ENCODE peak calls at places on chromosome 13, in five cellular contexts. One of them, this sample, is unnamed.

GRCh38 chr13:60158321-60158801 is 5.4 kb downstream of the DIAPH3 start:
- DNase-seq in tibial nerve: no peak
- DNase-seq in aorta: no peak
- DNase-seq in neuronal stem cell: peak; percentile 53
- DNase-seq in mesendoderm: peak; percentile 92
- DNase-seq in this sample: no peak

GRCh38 chr13:79361299-79361698 is 44.8 kb downstream of the RBM26 start:
- DNase-seq in neuronal stem cell: no peak
- DNase-seq in aorta: no peak
- DNase-seq in mesendoderm: no peak
- DNase-seq in tibial nerve: no peak
- DNase-seq in this sample: no peak

GRCh38 chr13:66492479-66492878 is 737.7 kb downstream of the PCDH9 start:
- DNase-seq in neuronal stem cell: no peak
- DNase-seq in tibial nerve: no peak
- DNase-seq in mesendoderm: peak; percentile 69
- DNase-seq in aorta: no peak
- DNase-seq in this sample: no peak

GRCh38 chr13:51525567-51526165 is 58.6 kb upstream of the WDFY2 start:
- DNase-seq in tibial nerve: no peak
- DNase-seq in mesendoderm: peak; percentile 62
- DNase-seq in neuronal stem cell: no peak
- DNase-seq in aorta: no peak
- DNase-seq in this sample: no peak

GRCh38 chr13:37534181-37534580 is 64.4 kb downstream of the POSTN start:
- DNase-seq in mesendoderm: no peak
- DNase-seq in aorta: no peak
- DNase-seq in neuronal stem cell: no peak
- DNase-seq in tibial nerve: no peak
- DNase-seq in this sample: no peak

GRCh38 chr13:62360609-62361008 is 945.0 kb upstream of the PCDH20 start:
- DNase-seq in mesendoderm: no peak
- DNase-seq in aorta: no peak
- DNase-seq in neuronal stem cell: no peak
- DNase-seq in tibial nerve: no peak
- DNase-seq in this sample: no peak

GRCh38 chr13:62388515-62388914 is 972.9 kb upstream of the PCDH20 start:
- DNase-seq in tibial nerve: no peak
- DNase-seq in neuronal stem cell: no peak
- DNase-seq in mesendoderm: no peak
- DNase-seq in aorta: no peak
- DNase-seq in this sample: no peak

GRCh38 chr13:20703785-20704458 is 423 bp downstream of the IL17D start:
- DNase-seq in tibial nerve: no peak
- DNase-seq in mesendoderm: peak; percentile 84
- DNase-seq in aorta: peak; percentile 83
- DNase-seq in neuronal stem cell: peak; percentile 67
- DNase-seq in this sample: no peak

GRCh38 chr13:30725331-30726085 is 9.8 kb upstream of the ALOX5AP start:
- DNase-seq in mesendoderm: no peak
- DNase-seq in aorta: no peak
- DNase-seq in tibial nerve: no peak
- DNase-seq in neuronal stem cell: no peak
- DNase-seq in this sample: no peak

GRCh38 chr13:97653741-97654140 is 219.8 kb downstream of the RAP2A start:
- DNase-seq in tibial nerve: no peak
- DNase-seq in aorta: no peak
- DNase-seq in neuronal stem cell: no peak
- DNase-seq in mesendoderm: no peak
- DNase-seq in this sample: no peak

GRCh38 chr13:36214163-36214921 is at the start of gene SOHLH2:
- DNase-seq in tibial nerve: no peak
- DNase-seq in mesendoderm: no peak
- DNase-seq in aorta: no peak
- DNase-seq in neuronal stem cell: no peak
- DNase-seq in this sample: no peak

GRCh38 chr13:76994281-76994680 is 2.4 kb downstream of the CLN5 start:
- DNase-seq in neuronal stem cell: no peak
- DNase-seq in aorta: no peak
- DNase-seq in mesendoderm: no peak
- DNase-seq in tibial nerve: no peak
- DNase-seq in this sample: no peak

GRCh38 chr13:30429721-30430694 is 7.7 kb downstream of the UBE2L5 start:
- DNase-seq in tibial nerve: no peak
- DNase-seq in neuronal stem cell: no peak
- DNase-seq in mesendoderm: peak; percentile 50
- DNase-seq in aorta: no peak
- DNase-seq in this sample: no peak

GRCh38 chr13:51834581-51835158 is 10.3 kb downstream of the TMEM272 start:
- DNase-seq in neuronal stem cell: no peak
- DNase-seq in mesendoderm: no peak
- DNase-seq in aorta: no peak
- DNase-seq in tibial nerve: no peak
- DNase-seq in this sample: no peak

GRCh38 chr13:25151626-25152025 is 20.5 kb downstream of the AMER2 start:
- DNase-seq in aorta: no peak
- DNase-seq in neuronal stem cell: no peak
- DNase-seq in tibial nerve: no peak
- DNase-seq in mesendoderm: peak; percentile 55
- DNase-seq in this sample: no peak

GRCh38 chr13:63446329-63446728 is 2030.7 kb upstream of the PCDH20 start:
- DNase-seq in aorta: no peak
- DNase-seq in tibial nerve: no peak
- DNase-seq in mesendoderm: no peak
- DNase-seq in neuronal stem cell: no peak
- DNase-seq in this sample: no peak

GRCh38 chr13:50910483-50910805 is 853 bp downstream of the RNASEH2B start:
- DNase-seq in aorta: peak; percentile 60
- DNase-seq in neuronal stem cell: peak; percentile 29
- DNase-seq in tibial nerve: peak; percentile 16
- DNase-seq in mesendoderm: peak; percentile 71
- DNase-seq in this sample: no peak

GRCh38 chr13:20969182-20969581 is 66.6 kb upstream of the XPO4 start:
- DNase-seq in tibial nerve: no peak
- DNase-seq in neuronal stem cell: no peak
- DNase-seq in mesendoderm: no peak
- DNase-seq in aorta: no peak
- DNase-seq in this sample: no peak

GRCh38 chr13:39858794-39859193 is 203.3 kb downstream of the COG6 start:
- DNase-seq in aorta: no peak
- DNase-seq in tibial nerve: no peak
- DNase-seq in mesendoderm: no peak
- DNase-seq in neuronal stem cell: no peak
- DNase-seq in this sample: no peak

GRCh38 chr13:58620171-58620570 is 988.6 kb downstream of the PCDH17 start:
- DNase-seq in aorta: no peak
- DNase-seq in neuronal stem cell: no peak
- DNase-seq in tibial nerve: no peak
- DNase-seq in mesendoderm: peak; percentile 72
- DNase-seq in this sample: no peak

GRCh38 chr13:79767126-79767525 is 286.2 kb downstream of the NDFIP2 start:
- DNase-seq in neuronal stem cell: no peak
- DNase-seq in mesendoderm: peak; percentile 47
- DNase-seq in tibial nerve: no peak
- DNase-seq in aorta: no peak
- DNase-seq in this sample: no peak

GRCh38 chr13:77918391-77919261 is at the start of gene EDNRB:
- DNase-seq in tibial nerve: peak; percentile 43
- DNase-seq in mesendoderm: peak; percentile 74
- DNase-seq in aorta: peak; percentile 64
- DNase-seq in neuronal stem cell: peak; percentile 26
- DNase-seq in this sample: peak; percentile 47

GRCh38 chr13:30129411-30129810 is 177.9 kb downstream of the KATNAL1 start:
- DNase-seq in mesendoderm: no peak
- DNase-seq in neuronal stem cell: no peak
- DNase-seq in aorta: no peak
- DNase-seq in tibial nerve: no peak
- DNase-seq in this sample: no peak

GRCh38 chr13:46295531-46296464 is 84.1 kb downstream of the LRRC63 start:
- DNase-seq in neuronal stem cell: no peak
- DNase-seq in aorta: peak; percentile 59
- DNase-seq in tibial nerve: peak; percentile 46
- DNase-seq in mesendoderm: no peak
- DNase-seq in this sample: no peak

GRCh38 chr13:98445340-98446233 is 131.3 kb downstream of the STK24 start:
- DNase-seq in tibial nerve: peak; percentile 78
- DNase-seq in mesendoderm: peak; percentile 81
- DNase-seq in aorta: peak; percentile 76
- DNase-seq in neuronal stem cell: peak; percentile 54
- DNase-seq in this sample: no peak

DNA sequence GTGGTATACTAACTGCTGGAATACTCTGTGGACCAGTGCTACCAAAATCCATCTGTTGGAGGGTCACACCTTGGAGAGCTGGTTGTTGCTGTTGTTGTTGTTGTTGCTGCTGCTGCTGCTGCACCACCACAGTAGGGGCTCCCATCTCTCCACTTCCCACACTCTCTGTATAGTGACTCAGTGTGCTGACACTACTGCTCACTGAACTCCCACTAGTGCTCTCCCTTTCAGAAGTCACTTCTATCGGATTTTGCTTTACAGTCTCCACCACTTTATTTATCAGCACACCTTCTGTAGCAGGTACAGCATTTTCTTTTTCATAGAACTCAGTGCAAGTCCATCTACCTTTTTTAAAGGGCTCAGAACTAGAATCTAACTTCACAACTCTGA is 1.7 kb downstream of the TSC22D1 start:
- DNase-seq in mesendoderm: no peak
- DNase-seq in tibial nerve: no peak
- DNase-seq in aorta: no peak
- DNase-seq in neuronal stem cell: no peak
- DNase-seq in this sample: no peak
- H3K4me3 ChIP-seq in mesendoderm: no peak overlapping the region
- H3K4me3 ChIP-seq in tibial nerve: no peak overlapping the region
- H3K4me3 ChIP-seq in aorta: peak overlapping the region; percentile 97
- H3K4me3 ChIP-seq in neuronal stem cell: peak overlapping the region; percentile 74
- H3K4me3 ChIP-seq in this sample: no peak overlapping the region

GRCh38 chr13:99691552-99691951 is 190.3 kb downstream of the TM9SF2 start:
- DNase-seq in mesendoderm: no peak
- DNase-seq in neuronal stem cell: no peak
- DNase-seq in aorta: no peak
- DNase-seq in tibial nerve: no peak
- DNase-seq in this sample: no peak
- H3K4me1 ChIP-seq in mesendoderm: peaks cover 31% of the 10 kb centered on the region
- H3K4me1 ChIP-seq in neuronal stem cell: peaks cover 29% of the 10 kb centered on the region
- H3K4me1 ChIP-seq in aorta: no peaks in the 10 kb centered on the region
- H3K4me1 ChIP-seq in tibial nerve: no peaks in the 10 kb centered on the region
- H3K4me1 ChIP-seq in this sample: no peaks in the 10 kb centered on the region

GRCh38 chr13:105135852-105136251 is 1399.6 kb downstream of the EFNB2 start:
- DNase-seq in neuronal stem cell: no peak
- DNase-seq in tibial nerve: no peak
- DNase-seq in aorta: no peak
- DNase-seq in mesendoderm: no peak
- DNase-seq in this sample: no peak

GRCh38 chr13:105142556-105142955 is 1392.9 kb downstream of the EFNB2 start:
- DNase-seq in neuronal stem cell: no peak
- DNase-seq in mesendoderm: no peak
- DNase-seq in tibial nerve: no peak
- DNase-seq in aorta: no peak
- DNase-seq in this sample: no peak

GRCh38 chr13:105139380-105140285 is 1395.8 kb downstream of the EFNB2 start:
- DNase-seq in tibial nerve: peak; percentile 8
- DNase-seq in aorta: peak; percentile 73
- DNase-seq in neuronal stem cell: no peak
- DNase-seq in mesendoderm: no peak
- DNase-seq in this sample: no peak

GRCh38 chr13:105144020-105144419 is 1391.4 kb downstream of the EFNB2 start:
- DNase-seq in aorta: no peak
- DNase-seq in neuronal stem cell: no peak
- DNase-seq in tibial nerve: no peak
- DNase-seq in mesendoderm: peak; percentile 62
- DNase-seq in this sample: no peak

GRCh38 chr13:105139048-105139379 is 1396.4 kb downstream of the EFNB2 start:
- DNase-seq in mesendoderm: no peak
- DNase-seq in neuronal stem cell: no peak
- DNase-seq in tibial nerve: no peak
- DNase-seq in aorta: no peak
- DNase-seq in this sample: no peak
- H3K4me3 ChIP-seq in mesendoderm: no peak overlapping the region
- H3K4me3 ChIP-seq in neuronal stem cell: no peak overlapping the region
- H3K4me3 ChIP-seq in tibial nerve: peak overlapping the region; percentile 38
- H3K4me3 ChIP-seq in aorta: peak overlapping the region; percentile 77
- H3K4me3 ChIP-seq in this sample: no peak overlapping the region

GRCh38 chr13:109500146-109500773 is 286.1 kb downstream of the IRS2 start:
- DNase-seq in mesendoderm: peak; percentile 68
- DNase-seq in tibial nerve: no peak
- DNase-seq in aorta: no peak
- DNase-seq in neuronal stem cell: peak; percentile 15
- DNase-seq in this sample: no peak
- H3K4me1 ChIP-seq in mesendoderm: no peaks in the 10 kb centered on the region
- H3K4me1 ChIP-seq in tibial nerve: no peaks in the 10 kb centered on the region
- H3K4me1 ChIP-seq in aorta: no peaks in the 10 kb centered on the region
- H3K4me1 ChIP-seq in neuronal stem cell: peaks cover 1% of the 10 kb centered on the region
- H3K4me1 ChIP-seq in this sample: peaks cover 9% of the 10 kb centered on the region

GRCh38 chr13:48154671-48155070 is 59.8 kb upstream of the MED4 start:
- DNase-seq in aorta: no peak
- DNase-seq in tibial nerve: no peak
- DNase-seq in mesendoderm: no peak
- DNase-seq in neuronal stem cell: no peak
- DNase-seq in this sample: no peak
- H3K4me3 ChIP-seq in aorta: no peak overlapping the region
- H3K4me3 ChIP-seq in tibial nerve: no peak overlapping the region
- H3K4me3 ChIP-seq in mesendoderm: no peak overlapping the region
- H3K4me3 ChIP-seq in neuronal stem cell: no peak overlapping the region
- H3K4me3 ChIP-seq in this sample: no peak overlapping the region

GRCh38 chr13:114279770-114280169 is 1.6 kb upstream of the UPF3A start:
- DNase-seq in aorta: no peak
- DNase-seq in mesendoderm: no peak
- DNase-seq in neuronal stem cell: no peak
- DNase-seq in tibial nerve: no peak
- DNase-seq in this sample: no peak
- H3K4me1 ChIP-seq in aorta: no peaks in the 10 kb centered on the region
- H3K4me1 ChIP-seq in mesendoderm: peaks cover 3% of the 10 kb centered on the region
- H3K4me1 ChIP-seq in neuronal stem cell: peaks cover 5% of the 10 kb centered on the region
- H3K4me1 ChIP-seq in tibial nerve: peaks cover 17% of the 10 kb centered on the region
- H3K4me1 ChIP-seq in this sample: peaks cover 11% of the 10 kb centered on the region